ENCODE peak calls at places on chromosomes 13 and 19, in four cellular contexts. L, C, O and U are unnamed samples.

GRCh38 chr19:31574251-31574973 is 225.2 kb upstream of the TSHZ3 start:
- DNase-seq in O (no peak), C (no peak), L (no peak), U (no peak)

GRCh38 chr13:79678100-79678499 is 197.1 kb downstream of the NDFIP2 start:
- DNase-seq in L (no peak), C (no peak), O (no peak), U (peak)

GRCh38 chr13:94412870-94413269 is 66.6 kb downstream of the DCT start:
- DNase-seq in O (no peak), C (no peak), L (no peak), U (peak)

GRCh38 chr19:38675611-38676010 is 28.2 kb downstream of the ACTN4 start:
- DNase-seq in C (peak), L (peak), O (no peak), U (no peak)

GRCh38 chr13:98994896-98995295 is 17.0 kb upstream of the DOCK9 start:
- DNase-seq in O (no peak), C (no peak), L (no peak), U (no peak)

GRCh38 chr13:72004975-72005374 is 138.0 kb upstream of the DACH1 start:
- DNase-seq in L (no peak), C (no peak), O (no peak), U (peak)

GRCh38 chr13:48043789-48044503 is 6.4 kb downstream of the NUDT15 start:
- DNase-seq in L (no peak), O (no peak), C (no peak), U (peak)

GRCh38 chr13:51331354-51331861 is 8.1 kb upstream of the SERPINE3 start:
- DNase-seq in O (no peak), C (no peak), L (peak), U (peak)

GRCh38 chr19:50798116-50798942 is 8.1 kb downstream of the ACP4 start:
- DNase-seq in C (no peak), L (peak), O (no peak), U (no peak)

GRCh38 chr13:49098198-49098597 is 121.9 kb upstream of the MLNR start:
- DNase-seq in O (no peak), L (peak), C (no peak), U (peak)

GRCh38 chr13:100883453-100883852 is 208.9 kb upstream of the TMTC4 start:
- DNase-seq in C (no peak), O (no peak), L (no peak), U (no peak)

GRCh38 chr19:18291590-18292459 is 10.4 kb upstream of the JUND start:
- DNase-seq in C (peak), O (peak), L (peak), U (peak)

GRCh38 chr13:32390048-32390447 is 37.9 kb downstream of the N4BP2L1 start:
- DNase-seq in O (no peak), L (no peak), C (no peak), U (no peak)

GRCh38 chr19:16085115-16085514 is 8.8 kb downstream of the TPM4 start:
- DNase-seq in L (peak), O (no peak), C (no peak), U (no peak)

GRCh38 chr13:27634231-27634630 is 12.5 kb downstream of the POLR1D start:
- DNase-seq in O (no peak), C (no peak), L (no peak), U (no peak)

GRCh38 chr19:28027116-28027515 is 1185.8 kb downstream of the UQCRFS1 start:
- DNase-seq in C (no peak), O (no peak), L (no peak), U (peak)

GRCh38 chr13:59201836-59202235 is 961.9 kb downstream of the DIAPH3 start:
- DNase-seq in O (no peak), L (no peak), C (no peak), U (no peak)

GRCh38 chr19:45451181-45451849 is 16.5 kb upstream of the FOSB start:
- DNase-seq in C (peak), L (peak), O (peak), U (peak)